ENCODE peak calls at places on chromosomes 7 and 10, in six cellular contexts. One of them, this sample, is unnamed. For H3K4me1, the result is how much of the 10 kb centered on the place peaks cover.

GRCh38 chr10:68586622-68587325 is 26.6 kb downstream of the TET1 start:
- DNase-seq in prostate gland: no peak
- DNase-seq in IMR-90: peak
- DNase-seq in tibial nerve: no peak
- DNase-seq in HCT116: no peak
- DNase-seq in uterus: no peak
- DNase-seq in this sample: no peak

GRCh38 chr7:36906448-36906847 is 182.2 kb upstream of the AOAH start:
- DNase-seq in prostate gland: no peak
- DNase-seq in IMR-90: no peak
- DNase-seq in tibial nerve: no peak
- DNase-seq in HCT116: no peak
- DNase-seq in uterus: no peak
- DNase-seq in this sample: no peak

GRCh38 chr10:113047151-113047550 is 97.1 kb downstream of the TCF7L2 start:
- DNase-seq in prostate gland: no peak
- DNase-seq in IMR-90: no peak
- DNase-seq in tibial nerve: no peak
- DNase-seq in HCT116: no peak
- DNase-seq in uterus: no peak
- DNase-seq in this sample: no peak

GRCh38 chr7:30563326-30563942 is 31.2 kb upstream of the GARS1 start:
- DNase-seq in prostate gland: no peak
- DNase-seq in IMR-90: peak
- DNase-seq in tibial nerve: no peak
- DNase-seq in HCT116: no peak
- DNase-seq in uterus: no peak
- DNase-seq in this sample: no peak

GRCh38 chr7:155815332-155816191 is 3.3 kb upstream of the SHH start:
- DNase-seq in prostate gland: peak
- DNase-seq in IMR-90: peak
- DNase-seq in tibial nerve: no peak
- DNase-seq in HCT116: no peak
- DNase-seq in uterus: no peak
- DNase-seq in this sample: no peak

GRCh38 chr7:110612680-110613079 is 478.2 kb upstream of the LRRN3 start:
- DNase-seq in prostate gland: no peak
- DNase-seq in IMR-90: no peak
- DNase-seq in tibial nerve: no peak
- DNase-seq in HCT116: no peak
- DNase-seq in uterus: no peak
- DNase-seq in this sample: no peak

GRCh38 chr10:128001346-128001745 is 94.4 kb downstream of the PTPRE start:
- DNase-seq in prostate gland: no peak
- DNase-seq in IMR-90: no peak
- DNase-seq in tibial nerve: no peak
- DNase-seq in HCT116: no peak
- DNase-seq in uterus: no peak
- DNase-seq in this sample: no peak

GRCh38 chr7:143279186-143280098 is 5.3 kb upstream of the TMEM139 start:
- DNase-seq in prostate gland: peak
- DNase-seq in IMR-90: peak
- DNase-seq in tibial nerve: no peak
- DNase-seq in HCT116: no peak
- DNase-seq in uterus: no peak
- DNase-seq in this sample: no peak

GRCh38 chr7:33831389-33832118 is 73.8 kb upstream of the BMPER start:
- DNase-seq in prostate gland: peak
- DNase-seq in IMR-90: no peak
- DNase-seq in tibial nerve: no peak
- DNase-seq in HCT116: no peak
- DNase-seq in uterus: peak
- DNase-seq in this sample: peak

GRCh38 chr7:143408247-143408685 is 390 bp downstream of the EPHA1 start:
- DNase-seq in prostate gland: no peak
- DNase-seq in IMR-90: no peak
- DNase-seq in tibial nerve: no peak
- DNase-seq in HCT116: no peak
- DNase-seq in uterus: no peak
- DNase-seq in this sample: no peak

GRCh38 chr10:17523246-17523753 is 68.9 kb upstream of the ST8SIA6 start:
- DNase-seq in prostate gland: no peak
- DNase-seq in IMR-90: no peak
- DNase-seq in tibial nerve: no peak
- DNase-seq in HCT116: no peak
- DNase-seq in uterus: no peak
- DNase-seq in this sample: no peak

GRCh38 chr7:22356855-22357310 is at the start of gene RAPGEF5:
- DNase-seq in prostate gland: peak
- DNase-seq in IMR-90: no peak
- DNase-seq in tibial nerve: no peak
- DNase-seq in HCT116: peak
- DNase-seq in uterus: no peak
- DNase-seq in this sample: no peak

GRCh38 chr10:71569775-71570588 is 149.6 kb downstream of the C10orf105 start:
- DNase-seq in prostate gland: peak
- DNase-seq in IMR-90: peak
- DNase-seq in tibial nerve: peak
- DNase-seq in HCT116: peak
- DNase-seq in uterus: peak
- DNase-seq in this sample: peak

GRCh38 chr10:49621561-49621960 is 7.7 kb downstream of the CHAT start:
- DNase-seq in prostate gland: no peak
- DNase-seq in IMR-90: no peak
- DNase-seq in tibial nerve: no peak
- DNase-seq in HCT116: no peak
- DNase-seq in uterus: no peak
- DNase-seq in this sample: no peak

GRCh38 chr7:135160098-135160857 is 10.2 kb downstream of the CYREN start:
- DNase-seq in prostate gland: no peak
- DNase-seq in IMR-90: peak
- DNase-seq in tibial nerve: no peak
- DNase-seq in HCT116: no peak
- DNase-seq in uterus: no peak
- DNase-seq in this sample: no peak

GRCh38 chr10:3895045-3895609 is 110.1 kb upstream of the KLF6 start:
- DNase-seq in prostate gland: no peak
- DNase-seq in IMR-90: peak
- DNase-seq in tibial nerve: no peak
- DNase-seq in HCT116: no peak
- DNase-seq in uterus: no peak
- DNase-seq in this sample: no peak

GRCh38 chr10:29372920-29373319 is 84.0 kb downstream of the LYZL1 start:
- DNase-seq in prostate gland: no peak
- DNase-seq in IMR-90: no peak
- DNase-seq in tibial nerve: no peak
- DNase-seq in HCT116: no peak
- DNase-seq in uterus: no peak
- DNase-seq in this sample: no peak

GRCh38 chr10:106795619-106796018 is 368.9 kb downstream of the SORCS1 start:
- DNase-seq in prostate gland: no peak
- DNase-seq in IMR-90: no peak
- DNase-seq in tibial nerve: no peak
- DNase-seq in HCT116: no peak
- DNase-seq in uterus: peak
- DNase-seq in this sample: no peak

GRCh38 chr7:1858435-1859265 is 188.6 kb downstream of the ELFN1 start:
- DNase-seq in prostate gland: no peak
- DNase-seq in IMR-90: no peak
- DNase-seq in tibial nerve: no peak
- DNase-seq in HCT116: no peak
- DNase-seq in uterus: no peak
- DNase-seq in this sample: no peak

GRCh38 chr7:105532709-105533460 is 884 bp downstream of the RINT1 start:
- DNase-seq in prostate gland: no peak
- DNase-seq in IMR-90: no peak
- DNase-seq in tibial nerve: no peak
- DNase-seq in HCT116: no peak
- DNase-seq in uterus: no peak
- DNase-seq in this sample: no peak

GRCh38 chr7:101841328-101841727 is 23.9 kb downstream of the CUX1 start:
- DNase-seq in prostate gland: no peak
- DNase-seq in IMR-90: no peak
- DNase-seq in tibial nerve: no peak
- DNase-seq in HCT116: no peak
- DNase-seq in uterus: no peak
- DNase-seq in this sample: no peak

GRCh38 chr7:138798836-138799235 is 840 bp upstream of the ATP6V0A4 start:
- DNase-seq in prostate gland: no peak
- DNase-seq in IMR-90: no peak
- DNase-seq in tibial nerve: no peak
- DNase-seq in HCT116: no peak
- DNase-seq in uterus: no peak
- DNase-seq in this sample: no peak

GRCh38 chr10:133520193-133520738 is 6.9 kb upstream of the CYP2E1 start:
- DNase-seq in prostate gland: peak
- DNase-seq in IMR-90: peak
- DNase-seq in tibial nerve: peak
- DNase-seq in HCT116: peak
- DNase-seq in uterus: peak
- DNase-seq in this sample: peak

GRCh38 chr10:1527951-1528350 is 209.4 kb downstream of the ADARB2 start:
- DNase-seq in prostate gland: no peak
- DNase-seq in IMR-90: no peak
- DNase-seq in tibial nerve: no peak
- DNase-seq in HCT116: no peak
- DNase-seq in uterus: no peak
- DNase-seq in this sample: no peak

GRCh38 chr10:27713906-27714305 is 31.7 kb downstream of the MKX start:
- DNase-seq in prostate gland: no peak
- DNase-seq in IMR-90: no peak
- DNase-seq in tibial nerve: no peak
- DNase-seq in HCT116: no peak
- DNase-seq in uterus: no peak
- DNase-seq in this sample: no peak

GRCh38 chr10:94131885-94132284 is 138.2 kb downstream of the PLCE1 start:
- DNase-seq in prostate gland: no peak
- DNase-seq in IMR-90: peak
- DNase-seq in tibial nerve: no peak
- DNase-seq in HCT116: no peak
- DNase-seq in uterus: no peak
- DNase-seq in this sample: no peak

GRCh38 chr7:28135296-28135695 is 45.3 kb downstream of the JAZF1 start:
- DNase-seq in prostate gland: no peak
- DNase-seq in IMR-90: no peak
- DNase-seq in tibial nerve: no peak
- DNase-seq in HCT116: no peak
- DNase-seq in uterus: peak
- DNase-seq in this sample: no peak

GRCh38 chr10:119653209-119653608 is 2.0 kb downstream of the BAG3 start:
- DNase-seq in prostate gland: peak
- DNase-seq in IMR-90: peak
- DNase-seq in tibial nerve: no peak
- DNase-seq in HCT116: no peak
- DNase-seq in uterus: no peak
- DNase-seq in this sample: no peak
- H3K4me1 ChIP-seq in prostate gland: under half
- H3K4me1 ChIP-seq in IMR-90: under half
- H3K4me1 ChIP-seq in tibial nerve: under half
- H3K4me1 ChIP-seq in HCT116: half or more
- H3K4me1 ChIP-seq in uterus: under half
- H3K4me1 ChIP-seq in this sample: half or more

DNA sequence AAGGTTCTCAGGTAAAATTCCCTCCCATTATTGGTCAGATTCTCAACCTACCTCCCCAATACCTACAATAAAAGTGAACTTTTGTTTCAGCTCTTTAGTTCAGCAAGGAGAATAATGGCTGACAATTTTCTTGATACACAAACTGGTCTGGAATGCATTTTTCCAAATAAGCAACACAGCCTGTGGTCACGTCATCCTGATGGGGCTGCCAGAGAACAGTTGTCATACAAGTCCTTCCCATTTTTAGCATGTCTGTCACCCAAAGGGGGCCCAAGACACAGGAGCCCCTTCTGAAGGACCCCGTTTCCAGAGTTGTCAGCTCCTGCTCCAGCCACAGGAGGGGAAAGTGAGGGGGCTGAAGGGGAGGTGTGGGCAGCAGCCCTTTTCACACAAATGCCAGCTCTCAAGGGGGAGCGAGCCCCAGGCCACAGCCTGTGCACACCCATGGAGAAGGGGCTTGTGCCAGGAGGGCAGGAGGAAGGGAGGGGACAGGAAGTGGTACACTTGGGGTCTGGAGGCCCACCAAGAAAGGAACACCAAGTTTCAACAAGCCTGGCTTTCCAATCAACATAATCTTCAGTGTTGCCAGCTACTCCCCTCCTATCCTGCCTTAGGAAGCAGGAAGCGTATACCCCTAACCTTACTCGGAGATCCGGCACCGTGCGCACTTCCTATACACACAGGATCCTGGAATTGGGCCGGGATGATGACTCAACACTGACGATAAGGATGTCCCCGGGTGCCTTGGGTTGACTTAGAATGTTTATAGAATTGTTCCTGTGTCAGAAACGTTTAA is 43.4 kb upstream of the PDLIM1 start:
- DNase-seq in prostate gland: peak
- DNase-seq in IMR-90: peak
- DNase-seq in tibial nerve: no peak
- DNase-seq in HCT116: no peak
- DNase-seq in uterus: peak
- DNase-seq in this sample: no peak
- TF ChIP-seq POLR2A in prostate gland: no peak
- TF ChIP-seq POLR2A in IMR-90: peak
- TF ChIP-seq POLR2A in tibial nerve: no peak
- TF ChIP-seq POLR2A in HCT116: no peak
- TF ChIP-seq POLR2A in uterus: no peak
- TF ChIP-seq POLR2A in this sample: no peak

DNA sequence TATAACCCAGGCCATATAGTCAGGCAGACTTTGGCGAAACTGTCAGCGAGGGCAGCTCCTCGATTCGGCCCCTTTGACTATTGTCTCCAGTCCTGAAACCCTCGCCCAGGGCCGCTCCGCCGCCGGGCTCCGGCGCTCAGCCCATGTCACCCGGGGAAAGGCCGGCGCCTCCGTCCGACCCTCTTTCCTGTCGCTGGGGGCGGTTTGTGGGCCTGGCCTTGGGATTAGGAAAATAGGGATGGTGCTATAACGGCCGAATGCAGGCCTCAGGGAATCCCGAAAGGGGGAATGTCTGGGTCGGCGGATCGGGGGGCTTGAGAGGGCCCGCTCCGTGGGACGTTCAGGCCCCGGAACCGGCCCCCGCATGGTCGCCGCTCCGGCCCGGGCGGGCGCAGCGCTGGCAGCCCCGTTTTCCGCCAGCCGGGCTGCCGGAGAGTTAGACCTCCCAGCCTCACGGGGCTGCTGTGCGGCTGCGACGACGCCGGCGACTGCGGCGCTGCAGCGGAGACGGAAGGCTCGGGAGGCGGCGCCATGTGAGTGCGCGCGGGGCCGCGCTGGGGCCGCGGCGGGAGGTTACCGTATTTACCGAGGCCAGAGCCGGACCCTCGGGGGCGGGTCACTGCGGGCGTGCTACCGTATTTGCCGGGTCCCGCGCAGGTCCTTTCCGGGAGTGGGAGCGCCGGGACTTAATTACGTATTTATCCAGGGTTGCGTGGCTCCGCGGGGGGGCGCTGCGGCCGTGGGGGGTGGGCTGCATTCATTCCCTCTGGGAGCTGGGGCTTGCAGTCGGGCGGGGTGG is 25.9 kb downstream of the ZNF775 start:
- DNase-seq in prostate gland: peak
- DNase-seq in IMR-90: peak
- DNase-seq in tibial nerve: peak
- DNase-seq in HCT116: peak
- DNase-seq in uterus: peak
- DNase-seq in this sample: peak
- H3K4me1 ChIP-seq in prostate gland: under half
- H3K4me1 ChIP-seq in IMR-90: under half
- H3K4me1 ChIP-seq in tibial nerve: under half
- H3K4me1 ChIP-seq in HCT116: under half
- H3K4me1 ChIP-seq in uterus: under half
- H3K4me1 ChIP-seq in this sample: under half

GRCh38 chr10:87092861-87093460 is 1.7 kb downstream of the GLUD1 start:
- DNase-seq in prostate gland: peak
- DNase-seq in IMR-90: peak
- DNase-seq in tibial nerve: no peak
- DNase-seq in HCT116: no peak
- DNase-seq in uterus: no peak
- DNase-seq in this sample: no peak
- TF ChIP-seq POLR2A in prostate gland: no peak
- TF ChIP-seq POLR2A in IMR-90: peak
- TF ChIP-seq POLR2A in tibial nerve: peak
- TF ChIP-seq POLR2A in HCT116: no peak
- TF ChIP-seq POLR2A in uterus: no peak
- TF ChIP-seq POLR2A in this sample: no peak